ENCODE peak calls at places on chromosomes 7 and 10, in four cellular contexts. One of them, this sample, is unnamed.

GRCh38 chr7:130009848-130010688 is 41.1 kb downstream of the ZC3HC1 start:
- DNase-seq in HFF-Myc: peak; percentile 49
- DNase-seq in fibroblast of the aortic adventitia: peak; percentile 86
- DNase-seq in NB4: peak; percentile 21
- DNase-seq in this sample: peak; percentile 64

GRCh38 chr7:92723205-92723604 is 113.2 kb downstream of the CDK6 start:
- DNase-seq in HFF-Myc: no peak
- DNase-seq in fibroblast of the aortic adventitia: peak; percentile 67
- DNase-seq in NB4: no peak
- DNase-seq in this sample: no peak

GRCh38 chr10:110446954-110447608 is 50.6 kb upstream of the DUSP5 start:
- DNase-seq in HFF-Myc: peak; percentile 72
- DNase-seq in fibroblast of the aortic adventitia: peak; percentile 95
- DNase-seq in NB4: peak; percentile 91
- DNase-seq in this sample: peak; percentile 73

GRCh38 chr10:22460101-22460500 is 114.8 kb downstream of the SPAG6 start:
- DNase-seq in HFF-Myc: no peak
- DNase-seq in fibroblast of the aortic adventitia: no peak
- DNase-seq in NB4: no peak
- DNase-seq in this sample: no peak

GRCh38 chr10:23540401-23540800 is 101.5 kb downstream of the OTUD1 start:
- DNase-seq in HFF-Myc: no peak
- DNase-seq in fibroblast of the aortic adventitia: no peak
- DNase-seq in NB4: peak; percentile 88
- DNase-seq in this sample: no peak

GRCh38 chr7:81209059-81209458 is 290.2 kb upstream of the SEMA3C start:
- DNase-seq in HFF-Myc: no peak
- DNase-seq in fibroblast of the aortic adventitia: peak; percentile 35
- DNase-seq in NB4: no peak
- DNase-seq in this sample: no peak

GRCh38 chr7:99521399-99521798 is 16.9 kb downstream of the ZKSCAN5 start:
- DNase-seq in HFF-Myc: no peak
- DNase-seq in fibroblast of the aortic adventitia: no peak
- DNase-seq in NB4: no peak
- DNase-seq in this sample: no peak

GRCh38 chr7:35246819-35247218 is 7.1 kb downstream of the TBX20 start:
- DNase-seq in HFF-Myc: no peak
- DNase-seq in fibroblast of the aortic adventitia: peak; percentile 34
- DNase-seq in NB4: no peak
- DNase-seq in this sample: no peak

GRCh38 chr7:128137096-128137655 is 103.9 kb upstream of the LEP start:
- DNase-seq in HFF-Myc: peak; percentile 40
- DNase-seq in fibroblast of the aortic adventitia: peak; percentile 14
- DNase-seq in NB4: peak; percentile 95
- DNase-seq in this sample: peak; percentile 39

GRCh38 chr10:31977440-31978157 is 49.0 kb upstream of the ARHGAP12 start:
- DNase-seq in HFF-Myc: no peak
- DNase-seq in fibroblast of the aortic adventitia: peak; percentile 80
- DNase-seq in NB4: peak; percentile 83
- DNase-seq in this sample: peak; percentile 35

GRCh38 chr7:36112969-36113368 is 40.1 kb upstream of the EEPD1 start:
- DNase-seq in HFF-Myc: no peak
- DNase-seq in fibroblast of the aortic adventitia: no peak
- DNase-seq in NB4: no peak
- DNase-seq in this sample: no peak

GRCh38 chr10:50497758-50498157 is 126.0 kb downstream of the SGMS1 start:
- DNase-seq in HFF-Myc: no peak
- DNase-seq in fibroblast of the aortic adventitia: peak; percentile 87
- DNase-seq in NB4: no peak
- DNase-seq in this sample: peak; percentile 13

GRCh38 chr7:108136191-108136581 is 6.0 kb upstream of the LAMB4 start:
- DNase-seq in HFF-Myc: no peak
- DNase-seq in fibroblast of the aortic adventitia: no peak
- DNase-seq in NB4: peak; percentile 91
- DNase-seq in this sample: no peak

GRCh38 chr10:98257198-98257597 is 10.8 kb downstream of the LOXL4 start:
- DNase-seq in HFF-Myc: no peak
- DNase-seq in fibroblast of the aortic adventitia: no peak
- DNase-seq in NB4: no peak
- DNase-seq in this sample: no peak

GRCh38 chr7:100887186-100887954 is 2.1 kb downstream of the UFSP1 start:
- DNase-seq in HFF-Myc: no peak
- DNase-seq in fibroblast of the aortic adventitia: no peak
- DNase-seq in NB4: peak; percentile 98
- DNase-seq in this sample: no peak

GRCh38 chr7:28960071-28960840 is 2.1 kb upstream of the TRIL start:
- DNase-seq in HFF-Myc: no peak
- DNase-seq in fibroblast of the aortic adventitia: no peak
- DNase-seq in NB4: no peak
- DNase-seq in this sample: no peak

GRCh38 chr10:34994565-34995142 is 95.5 kb downstream of the CUL2 start:
- DNase-seq in HFF-Myc: peak; percentile 88
- DNase-seq in fibroblast of the aortic adventitia: peak; percentile 89
- DNase-seq in NB4: peak; percentile 76
- DNase-seq in this sample: peak; percentile 11

GRCh38 chr7:91784469-91784868 is 96.0 kb downstream of the MTERF1 start:
- DNase-seq in HFF-Myc: peak; percentile 50
- DNase-seq in fibroblast of the aortic adventitia: peak; percentile 86
- DNase-seq in NB4: peak; percentile 49
- DNase-seq in this sample: peak; percentile 55

GRCh38 chr7:2165610-2166594 is 66.8 kb downstream of the MAD1L1 start:
- DNase-seq in HFF-Myc: no peak
- DNase-seq in fibroblast of the aortic adventitia: no peak
- DNase-seq in NB4: peak; percentile 53
- DNase-seq in this sample: no peak

GRCh38 chr10:77188511-77188910 is 449.1 kb downstream of the KCNMA1 start:
- DNase-seq in HFF-Myc: no peak
- DNase-seq in fibroblast of the aortic adventitia: peak; percentile 37
- DNase-seq in NB4: no peak
- DNase-seq in this sample: no peak

GRCh38 chr10:78301891-78302738 is 268.5 kb downstream of the RPS24 start:
- DNase-seq in HFF-Myc: no peak
- DNase-seq in fibroblast of the aortic adventitia: no peak
- DNase-seq in NB4: peak; percentile 28
- DNase-seq in this sample: no peak

GRCh38 chr10:31770307-31770902 is 158.2 kb downstream of the ARHGAP12 start:
- DNase-seq in HFF-Myc: no peak
- DNase-seq in fibroblast of the aortic adventitia: no peak
- DNase-seq in NB4: peak; percentile 45
- DNase-seq in this sample: no peak

GRCh38 chr7:158834799-158835784 is 5.8 kb upstream of the ESYT2 start:
- DNase-seq in HFF-Myc: no peak
- DNase-seq in fibroblast of the aortic adventitia: no peak
- DNase-seq in NB4: no peak
- DNase-seq in this sample: no peak

GRCh38 chr10:46534828-46535524 is 21.5 kb downstream of the GPRIN2 start:
- DNase-seq in HFF-Myc: no peak
- DNase-seq in fibroblast of the aortic adventitia: no peak
- DNase-seq in NB4: no peak
- DNase-seq in this sample: no peak

GRCh38 chr7:138785587-138786437 is 12.0 kb upstream of the TMEM213 start:
- DNase-seq in HFF-Myc: no peak
- DNase-seq in fibroblast of the aortic adventitia: peak; percentile 40
- DNase-seq in NB4: no peak
- DNase-seq in this sample: no peak

GRCh38 chr10:13613519-13613918 is 26.8 kb downstream of the PRPF18 start:
- DNase-seq in HFF-Myc: peak; percentile 22
- DNase-seq in fibroblast of the aortic adventitia: peak; percentile 74
- DNase-seq in NB4: peak; percentile 2
- DNase-seq in this sample: peak; percentile 4

GRCh38 chr7:151571471-151571870 is 51.8 kb upstream of the RHEB start:
- DNase-seq in HFF-Myc: no peak
- DNase-seq in fibroblast of the aortic adventitia: no peak
- DNase-seq in NB4: no peak
- DNase-seq in this sample: no peak

GRCh38 chr10:278707-279106 is 143.5 kb downstream of the ZMYND11 start:
- DNase-seq in HFF-Myc: no peak
- DNase-seq in fibroblast of the aortic adventitia: no peak
- DNase-seq in NB4: no peak
- DNase-seq in this sample: no peak

GRCh38 chr10:995559-995926 is 7.3 kb downstream of the GTPBP4 start:
- DNase-seq in HFF-Myc: no peak
- DNase-seq in fibroblast of the aortic adventitia: no peak
- DNase-seq in NB4: no peak
- DNase-seq in this sample: no peak

GRCh38 chr10:50605280-50606270 is 18.2 kb downstream of the SGMS1 start:
- DNase-seq in HFF-Myc: no peak
- DNase-seq in fibroblast of the aortic adventitia: peak; percentile 100
- DNase-seq in NB4: peak; percentile 73
- DNase-seq in this sample: peak; percentile 93

GRCh38 chr7:92768501-92769360 is 67.6 kb downstream of the CDK6 start:
- DNase-seq in HFF-Myc: no peak
- DNase-seq in fibroblast of the aortic adventitia: peak; percentile 26
- DNase-seq in NB4: no peak
- DNase-seq in this sample: no peak

GRCh38 chr10:73814896-73815718 is 3.7 kb upstream of the NDST2 start:
- DNase-seq in HFF-Myc: no peak
- DNase-seq in fibroblast of the aortic adventitia: no peak
- DNase-seq in NB4: peak; percentile 38
- DNase-seq in this sample: no peak

GRCh38 chr10:24407928-24408327 is 199.0 kb downstream of the KIAA1217 start:
- DNase-seq in HFF-Myc: no peak
- DNase-seq in fibroblast of the aortic adventitia: no peak
- DNase-seq in NB4: no peak
- DNase-seq in this sample: no peak

GRCh38 chr10:114375082-114375481 is 29.2 kb downstream of the AFAP1L2 start:
- DNase-seq in HFF-Myc: no peak
- DNase-seq in fibroblast of the aortic adventitia: no peak
- DNase-seq in NB4: no peak
- DNase-seq in this sample: no peak

GRCh38 chr10:131452926-131453771 is 141.6 kb upstream of the TCERG1L start:
- DNase-seq in HFF-Myc: no peak
- DNase-seq in fibroblast of the aortic adventitia: no peak
- DNase-seq in NB4: no peak
- DNase-seq in this sample: no peak

GRCh38 chr7:40530292-40530691 is 395.5 kb downstream of the SUGCT start:
- DNase-seq in HFF-Myc: peak; percentile 79
- DNase-seq in fibroblast of the aortic adventitia: no peak
- DNase-seq in NB4: no peak
- DNase-seq in this sample: no peak

GRCh38 chr7:133512560-133512959 is 259.7 kb downstream of the EXOC4 start:
- DNase-seq in HFF-Myc: no peak
- DNase-seq in fibroblast of the aortic adventitia: peak; percentile 62
- DNase-seq in NB4: no peak
- DNase-seq in this sample: peak; percentile 17

GRCh38 chr7:133511708-133512107 is 258.8 kb downstream of the EXOC4 start:
- DNase-seq in HFF-Myc: no peak
- DNase-seq in fibroblast of the aortic adventitia: no peak
- DNase-seq in NB4: no peak
- DNase-seq in this sample: no peak

GRCh38 chr7:133514551-133514950 is 261.7 kb downstream of the EXOC4 start:
- DNase-seq in HFF-Myc: no peak
- DNase-seq in fibroblast of the aortic adventitia: no peak
- DNase-seq in NB4: no peak
- DNase-seq in this sample: no peak

GRCh38 chr7:133511242-133511641 is 258.4 kb downstream of the EXOC4 start:
- DNase-seq in HFF-Myc: no peak
- DNase-seq in fibroblast of the aortic adventitia: no peak
- DNase-seq in NB4: no peak
- DNase-seq in this sample: no peak

GRCh38 chr7:133513608-133514007 is 260.7 kb downstream of the EXOC4 start:
- DNase-seq in HFF-Myc: no peak
- DNase-seq in fibroblast of the aortic adventitia: peak; percentile 51
- DNase-seq in NB4: no peak
- DNase-seq in this sample: peak; percentile 10
- H3K4me3 ChIP-seq in HFF-Myc: no peak overlapping the region
- H3K4me3 ChIP-seq in fibroblast of the aortic adventitia: no peak overlapping the region
- H3K4me3 ChIP-seq in NB4: no peak overlapping the region
- H3K4me3 ChIP-seq in this sample: no peak overlapping the region

DNA sequence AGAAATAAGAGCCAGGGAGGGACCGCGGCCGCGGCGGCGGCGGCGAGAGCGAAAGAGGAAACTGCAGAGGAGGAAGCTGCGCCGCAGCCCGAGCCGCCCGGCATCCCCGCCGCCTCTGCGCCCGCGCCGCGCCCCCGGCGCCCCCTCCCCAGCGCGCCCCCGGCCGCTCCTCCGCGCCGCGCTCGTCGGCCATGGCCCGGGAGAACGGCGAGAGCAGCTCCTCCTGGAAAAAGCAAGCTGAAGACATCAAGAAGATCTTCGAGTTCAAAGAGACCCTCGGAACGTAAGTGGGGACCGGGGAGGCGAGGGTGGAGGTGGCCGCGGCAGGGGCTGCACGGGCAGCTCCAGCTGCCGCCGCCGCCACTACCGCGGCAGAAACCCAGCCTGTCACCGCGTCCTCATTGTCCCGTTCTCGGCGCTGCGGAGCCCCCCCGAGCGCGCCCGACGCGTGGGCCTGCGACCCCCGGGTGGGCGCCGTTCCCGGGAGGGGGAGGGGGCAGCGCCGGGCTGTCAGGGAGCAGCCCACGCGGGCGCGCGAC is 350 bp downstream of the CAMK1D start:
- DNase-seq in HFF-Myc: no peak
- DNase-seq in fibroblast of the aortic adventitia: no peak
- DNase-seq in NB4: no peak
- DNase-seq in this sample: no peak
- TF ChIP-seq CTCF in HFF-Myc: no peak
- TF ChIP-seq CTCF in fibroblast of the aortic adventitia: no peak
- TF ChIP-seq CTCF in NB4: no peak
- TF ChIP-seq CTCF in this sample: no peak

DNA sequence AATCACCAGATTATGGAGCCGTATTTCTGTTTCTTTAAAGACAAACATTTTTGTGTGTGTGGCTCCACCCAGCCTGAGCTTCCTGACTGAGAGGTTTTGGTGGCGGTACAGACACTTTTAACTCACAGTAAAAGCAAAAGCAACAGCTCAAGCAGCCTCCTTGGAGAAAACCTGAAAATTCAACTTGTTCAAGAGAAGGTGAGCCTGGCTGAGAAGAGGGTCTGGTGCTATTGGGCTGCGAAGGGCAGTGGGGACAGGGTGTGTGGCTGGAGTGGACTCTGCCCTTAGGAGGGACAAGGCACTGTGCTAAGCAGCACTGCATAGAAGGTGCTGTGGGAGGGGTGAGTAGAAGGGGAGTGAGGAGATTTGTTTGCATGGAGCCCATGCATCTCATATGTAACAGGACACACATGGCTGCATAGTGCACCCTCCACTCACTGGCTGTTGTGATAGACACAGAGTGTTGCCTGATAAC is at the start of gene GIMAP7:
- DNase-seq in HFF-Myc: no peak
- DNase-seq in fibroblast of the aortic adventitia: no peak
- DNase-seq in NB4: no peak
- DNase-seq in this sample: no peak
- H3K4me3 ChIP-seq in HFF-Myc: no peak within 1 kb of the TSS
- H3K4me3 ChIP-seq in fibroblast of the aortic adventitia: no peak within 1 kb of the TSS
- H3K4me3 ChIP-seq in NB4: no peak within 1 kb of the TSS
- H3K4me3 ChIP-seq in this sample: no peak within 1 kb of the TSS

DNA sequence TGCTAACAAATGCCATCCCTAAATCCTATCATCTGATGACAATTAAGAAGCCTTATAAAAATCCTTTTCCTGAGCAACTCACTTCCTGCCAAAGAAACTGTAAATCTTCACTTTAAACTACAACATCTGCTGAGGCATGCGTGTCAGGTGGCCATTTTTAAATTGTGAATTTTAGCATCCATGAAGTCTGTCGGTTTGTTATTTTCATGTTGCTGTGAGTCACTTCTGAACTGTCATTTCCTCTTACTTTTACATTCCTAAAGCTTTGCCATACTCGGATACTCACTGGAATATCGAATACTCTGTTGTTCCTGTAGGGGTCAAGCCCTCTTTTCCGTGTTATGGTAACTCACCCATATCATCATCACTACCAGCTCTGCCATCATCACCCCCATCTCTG is 34.3 kb upstream of the TMEM26 start:
- DNase-seq in HFF-Myc: peak; percentile 91
- DNase-seq in fibroblast of the aortic adventitia: no peak
- DNase-seq in NB4: no peak
- DNase-seq in this sample: no peak
- TF ChIP-seq CTCF in HFF-Myc: no peak
- TF ChIP-seq CTCF in fibroblast of the aortic adventitia: no peak
- TF ChIP-seq CTCF in NB4: no peak
- TF ChIP-seq CTCF in this sample: no peak